ENCODE peak calls at places on chromosome 6, in seven cellular contexts. One of them, this sample, is unnamed.

GRCh38 chr6:87789198-87789899 is 87.3 kb upstream of the AKIRIN2 start:
- DNase-seq in mesenchymal stem cell: peak
- DNase-seq in IMR-90: peak
- DNase-seq in trophoblast cell: peak
- DNase-seq in mesendoderm: peak
- DNase-seq in H1: no peak
- DNase-seq in neuronal stem cell: no peak
- DNase-seq in this sample: no peak

GRCh38 chr6:2124260-2124709 is 121.1 kb downstream of the GMDS start:
- DNase-seq in IMR-90: peak
- DNase-seq in mesenchymal stem cell: no peak
- DNase-seq in mesendoderm: no peak
- DNase-seq in H1: no peak
- DNase-seq in trophoblast cell: no peak
- DNase-seq in neuronal stem cell: no peak
- DNase-seq in this sample: no peak

GRCh38 chr6:95991906-95992305 is 23.9 kb upstream of the FUT9 start:
- DNase-seq in IMR-90: no peak
- DNase-seq in neuronal stem cell: no peak
- DNase-seq in H1: no peak
- DNase-seq in trophoblast cell: no peak
- DNase-seq in mesenchymal stem cell: no peak
- DNase-seq in mesendoderm: no peak
- DNase-seq in this sample: no peak

GRCh38 chr6:79608334-79609224 is 22.6 kb upstream of the SH3BGRL2 start:
- DNase-seq in mesendoderm: no peak
- DNase-seq in neuronal stem cell: no peak
- DNase-seq in mesenchymal stem cell: no peak
- DNase-seq in H1: no peak
- DNase-seq in trophoblast cell: no peak
- DNase-seq in IMR-90: no peak
- DNase-seq in this sample: no peak

GRCh38 chr6:148240463-148240845 is 102.2 kb upstream of the SASH1 start:
- DNase-seq in H1: no peak
- DNase-seq in mesendoderm: no peak
- DNase-seq in neuronal stem cell: no peak
- DNase-seq in trophoblast cell: peak
- DNase-seq in IMR-90: peak
- DNase-seq in mesenchymal stem cell: peak
- DNase-seq in this sample: no peak

GRCh38 chr6:31970604-31971271 is 1.2 kb downstream of the DXO start:
- DNase-seq in neuronal stem cell: no peak
- DNase-seq in trophoblast cell: no peak
- DNase-seq in IMR-90: no peak
- DNase-seq in H1: no peak
- DNase-seq in mesendoderm: no peak
- DNase-seq in mesenchymal stem cell: no peak
- DNase-seq in this sample: no peak

GRCh38 chr6:161058746-161059145 is 67.2 kb downstream of the MAP3K4 start:
- DNase-seq in mesenchymal stem cell: no peak
- DNase-seq in neuronal stem cell: no peak
- DNase-seq in H1: no peak
- DNase-seq in IMR-90: peak
- DNase-seq in trophoblast cell: no peak
- DNase-seq in mesendoderm: no peak
- DNase-seq in this sample: no peak

GRCh38 chr6:113077794-113078193 is 730.7 kb downstream of the RFPL4B start:
- DNase-seq in mesendoderm: no peak
- DNase-seq in trophoblast cell: no peak
- DNase-seq in mesenchymal stem cell: no peak
- DNase-seq in neuronal stem cell: no peak
- DNase-seq in H1: no peak
- DNase-seq in IMR-90: no peak
- DNase-seq in this sample: no peak

GRCh38 chr6:163309491-163310026 is 105.0 kb upstream of the QKI start:
- DNase-seq in H1: no peak
- DNase-seq in neuronal stem cell: no peak
- DNase-seq in IMR-90: peak
- DNase-seq in mesenchymal stem cell: no peak
- DNase-seq in mesendoderm: no peak
- DNase-seq in trophoblast cell: peak
- DNase-seq in this sample: no peak

GRCh38 chr6:137313928-137314855 is 95.0 kb upstream of the IFNGR1 start:
- DNase-seq in mesendoderm: peak
- DNase-seq in neuronal stem cell: peak
- DNase-seq in IMR-90: peak
- DNase-seq in mesenchymal stem cell: peak
- DNase-seq in trophoblast cell: peak
- DNase-seq in H1: peak
- DNase-seq in this sample: peak

GRCh38 chr6:82616386-82617028 is 252.9 kb downstream of the TPBG start:
- DNase-seq in IMR-90: peak
- DNase-seq in trophoblast cell: no peak
- DNase-seq in neuronal stem cell: no peak
- DNase-seq in mesenchymal stem cell: peak
- DNase-seq in H1: no peak
- DNase-seq in mesendoderm: peak
- DNase-seq in this sample: no peak

GRCh38 chr6:119132211-119133004 is 53.9 kb upstream of the FAM184A start:
- DNase-seq in trophoblast cell: no peak
- DNase-seq in mesendoderm: no peak
- DNase-seq in mesenchymal stem cell: no peak
- DNase-seq in IMR-90: no peak
- DNase-seq in H1: no peak
- DNase-seq in neuronal stem cell: no peak
- DNase-seq in this sample: no peak

GRCh38 chr6:62338477-62338876 is 52.5 kb upstream of the KHDRBS2 start:
- DNase-seq in neuronal stem cell: no peak
- DNase-seq in H1: no peak
- DNase-seq in mesendoderm: no peak
- DNase-seq in IMR-90: no peak
- DNase-seq in trophoblast cell: no peak
- DNase-seq in mesenchymal stem cell: no peak
- DNase-seq in this sample: no peak

GRCh38 chr6:84553527-84553926 is 210.9 kb downstream of the TBX18 start:
- DNase-seq in trophoblast cell: no peak
- DNase-seq in H1: no peak
- DNase-seq in IMR-90: no peak
- DNase-seq in mesendoderm: no peak
- DNase-seq in mesenchymal stem cell: peak
- DNase-seq in neuronal stem cell: no peak
- DNase-seq in this sample: no peak

GRCh38 chr6:91506509-91506908 is 919.6 kb upstream of the MAP3K7 start:
- DNase-seq in neuronal stem cell: no peak
- DNase-seq in IMR-90: no peak
- DNase-seq in mesendoderm: no peak
- DNase-seq in trophoblast cell: no peak
- DNase-seq in H1: no peak
- DNase-seq in mesenchymal stem cell: no peak
- DNase-seq in this sample: no peak

GRCh38 chr6:91505199-91505598 is 918.3 kb upstream of the MAP3K7 start:
- DNase-seq in IMR-90: no peak
- DNase-seq in mesenchymal stem cell: no peak
- DNase-seq in neuronal stem cell: no peak
- DNase-seq in H1: no peak
- DNase-seq in mesendoderm: no peak
- DNase-seq in trophoblast cell: no peak
- DNase-seq in this sample: no peak

GRCh38 chr6:91497770-91498169 is 910.9 kb upstream of the MAP3K7 start:
- DNase-seq in IMR-90: no peak
- DNase-seq in neuronal stem cell: no peak
- DNase-seq in H1: no peak
- DNase-seq in mesendoderm: no peak
- DNase-seq in mesenchymal stem cell: no peak
- DNase-seq in trophoblast cell: no peak
- DNase-seq in this sample: no peak

GRCh38 chr6:91498576-91498975 is 911.7 kb upstream of the MAP3K7 start:
- DNase-seq in mesendoderm: no peak
- DNase-seq in trophoblast cell: peak
- DNase-seq in neuronal stem cell: no peak
- DNase-seq in IMR-90: no peak
- DNase-seq in mesenchymal stem cell: no peak
- DNase-seq in H1: no peak
- DNase-seq in this sample: no peak

DNA sequence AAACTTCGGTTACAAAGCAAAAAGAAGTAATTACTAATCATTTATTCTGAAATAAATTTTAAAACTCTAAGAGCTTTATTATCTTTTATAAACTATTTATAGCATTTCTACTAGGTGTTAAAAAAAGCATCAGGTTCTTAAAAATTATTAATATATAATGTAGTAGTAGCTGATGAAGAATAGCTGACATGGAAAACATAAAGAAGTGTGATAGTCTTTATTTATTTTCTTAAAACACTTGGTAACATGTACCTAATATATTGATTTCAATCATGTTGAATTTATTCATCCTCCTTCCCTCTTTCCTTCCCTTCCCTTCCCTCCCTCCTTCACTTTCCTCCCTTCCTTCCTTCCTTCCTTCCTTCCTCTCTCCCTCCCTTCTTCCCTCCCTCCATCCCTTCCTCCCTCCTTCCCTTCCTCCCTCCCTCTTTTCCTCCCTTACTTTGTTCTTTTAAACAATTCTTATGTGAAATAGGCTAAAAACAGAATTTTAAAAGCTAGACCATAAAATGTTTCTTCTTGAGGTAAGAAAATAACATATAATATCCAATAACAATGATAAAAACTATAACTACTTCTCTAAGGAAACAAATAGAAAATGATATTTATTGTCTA is 913.9 kb upstream of the MAP3K7 start:
- DNase-seq in IMR-90: no peak
- DNase-seq in neuronal stem cell: no peak
- DNase-seq in H1: no peak
- DNase-seq in trophoblast cell: no peak
- DNase-seq in mesenchymal stem cell: no peak
- DNase-seq in mesendoderm: no peak
- DNase-seq in this sample: no peak
- H3K4ac ChIP-seq in IMR-90: no peak
- H3K4ac ChIP-seq in neuronal stem cell: no peak
- H3K4ac ChIP-seq in H1: no peak
- H3K4ac ChIP-seq in trophoblast cell: no peak
- H3K4ac ChIP-seq in mesenchymal stem cell: no peak
- H3K4ac ChIP-seq in mesendoderm: no peak
- H3K4ac ChIP-seq in this sample: no peak

GRCh38 chr6:111936718-111937117 is 63.5 kb upstream of the FYN start:
- DNase-seq in mesenchymal stem cell: no peak
- DNase-seq in neuronal stem cell: no peak
- DNase-seq in trophoblast cell: no peak
- DNase-seq in mesendoderm: no peak
- DNase-seq in H1: no peak
- DNase-seq in IMR-90: no peak
- DNase-seq in this sample: no peak
- H4K8ac ChIP-seq in mesenchymal stem cell: no peak
- H4K8ac ChIP-seq in neuronal stem cell: no peak
- H4K8ac ChIP-seq in trophoblast cell: no peak
- H4K8ac ChIP-seq in mesendoderm: no peak
- H4K8ac ChIP-seq in H1: no peak
- H4K8ac ChIP-seq in IMR-90: no peak
- H4K8ac ChIP-seq in this sample: no peak

GRCh38 chr6:100915876-100916275 is 34.7 kb upstream of the ASCC3 start:
- DNase-seq in H1: no peak
- DNase-seq in trophoblast cell: no peak
- DNase-seq in neuronal stem cell: no peak
- DNase-seq in IMR-90: no peak
- DNase-seq in mesendoderm: no peak
- DNase-seq in mesenchymal stem cell: no peak
- DNase-seq in this sample: no peak
- H3K4ac ChIP-seq in H1: no peak
- H3K4ac ChIP-seq in trophoblast cell: no peak
- H3K4ac ChIP-seq in neuronal stem cell: no peak
- H3K4ac ChIP-seq in IMR-90: no peak
- H3K4ac ChIP-seq in mesendoderm: no peak
- H3K4ac ChIP-seq in mesenchymal stem cell: no peak
- H3K4ac ChIP-seq in this sample: no peak

DNA sequence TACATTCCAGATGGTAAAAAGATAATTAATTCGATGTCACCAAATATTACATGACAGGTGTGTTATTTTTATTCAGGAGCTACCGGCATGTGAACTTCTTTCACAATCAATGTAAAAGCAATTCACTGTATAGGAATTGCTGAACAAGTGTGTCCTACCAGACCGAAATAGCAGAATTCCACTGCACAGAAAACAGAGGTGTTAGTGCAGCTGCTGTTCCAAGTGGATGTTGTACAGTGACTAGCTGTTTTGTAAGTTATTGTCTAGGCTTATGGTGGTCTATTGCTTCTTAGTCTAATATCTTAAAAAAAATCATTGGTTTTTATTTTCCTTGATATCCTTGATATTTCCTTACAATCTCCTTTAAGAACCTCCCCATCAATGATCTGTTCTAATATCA is 107.4 kb downstream of the COL19A1 start:
- DNase-seq in mesendoderm: no peak
- DNase-seq in neuronal stem cell: no peak
- DNase-seq in mesenchymal stem cell: peak
- DNase-seq in H1: no peak
- DNase-seq in IMR-90: no peak
- DNase-seq in trophoblast cell: no peak
- DNase-seq in this sample: no peak
- H4K8ac ChIP-seq in mesendoderm: no peak
- H4K8ac ChIP-seq in neuronal stem cell: no peak
- H4K8ac ChIP-seq in mesenchymal stem cell: no peak
- H4K8ac ChIP-seq in H1: no peak
- H4K8ac ChIP-seq in IMR-90: no peak
- H4K8ac ChIP-seq in trophoblast cell: no peak
- H4K8ac ChIP-seq in this sample: no peak

GRCh38 chr6:40286027-40286426 is 301.1 kb downstream of the LRFN2 start:
- DNase-seq in trophoblast cell: no peak
- DNase-seq in H1: no peak
- DNase-seq in IMR-90: no peak
- DNase-seq in neuronal stem cell: no peak
- DNase-seq in mesendoderm: peak
- DNase-seq in mesenchymal stem cell: no peak
- DNase-seq in this sample: peak
- H3K4ac ChIP-seq in trophoblast cell: no peak
- H3K4ac ChIP-seq in H1: no peak
- H3K4ac ChIP-seq in IMR-90: no peak
- H3K4ac ChIP-seq in neuronal stem cell: no peak
- H3K4ac ChIP-seq in mesendoderm: no peak
- H3K4ac ChIP-seq in mesenchymal stem cell: no peak
- H3K4ac ChIP-seq in this sample: no peak

DNA sequence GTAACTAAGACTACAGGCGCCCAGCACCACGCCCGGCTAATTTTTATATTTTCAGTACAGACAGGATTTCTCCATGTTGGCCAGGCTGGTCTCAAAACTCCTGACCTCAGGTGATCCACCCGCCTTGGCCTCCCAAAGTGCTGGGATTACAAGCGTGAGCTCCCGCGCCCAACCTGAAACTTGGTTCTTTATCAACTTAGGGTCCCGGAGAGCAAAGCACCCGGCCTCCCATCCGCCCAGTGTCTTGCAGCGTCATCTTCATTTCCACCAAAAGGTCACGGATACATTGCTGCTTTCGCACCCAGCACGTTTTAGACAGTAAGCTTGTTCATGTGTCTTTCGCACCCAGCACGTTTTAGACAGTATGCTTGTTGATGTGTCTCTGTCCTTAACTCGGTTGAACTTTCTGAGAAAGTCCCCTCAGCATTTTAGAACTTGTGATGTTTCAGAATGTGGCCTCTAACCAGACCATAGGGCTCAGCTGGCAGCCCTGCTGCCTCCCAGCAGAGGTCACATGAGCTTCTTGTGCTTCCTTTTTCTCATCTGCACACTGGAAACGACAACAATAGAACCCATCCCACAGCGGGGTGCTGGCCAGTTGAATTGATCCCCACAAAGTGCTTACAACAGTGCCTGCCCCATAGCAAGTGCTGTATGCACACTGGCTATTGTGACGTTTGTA is 48.8 kb downstream of the PRR18 start:
- DNase-seq in IMR-90: no peak
- DNase-seq in neuronal stem cell: no peak
- DNase-seq in mesenchymal stem cell: no peak
- DNase-seq in H1: no peak
- DNase-seq in trophoblast cell: no peak
- DNase-seq in mesendoderm: no peak
- DNase-seq in this sample: no peak
- H4K8ac ChIP-seq in IMR-90: no peak
- H4K8ac ChIP-seq in neuronal stem cell: no peak
- H4K8ac ChIP-seq in mesenchymal stem cell: no peak
- H4K8ac ChIP-seq in H1: no peak
- H4K8ac ChIP-seq in trophoblast cell: no peak
- H4K8ac ChIP-seq in mesendoderm: no peak
- H4K8ac ChIP-seq in this sample: no peak

This sample was measured in H9.